ENCODE peak calls at places on chromosomes 5 and 9, in nine cellular contexts. One of them, this sample, is unnamed. For H3K36me3, the result is how much of the 10 kb centered on the place peaks cover.

GRCh38 chr5:137084016-137084415 is 415.1 kb downstream of the SPOCK1 start:
- DNase-seq in BE2C: no peak
- DNase-seq in ascending aorta: no peak
- DNase-seq in mucosa of descending colon: no peak
- DNase-seq in kidney: no peak
- DNase-seq in neuronal stem cell: no peak
- DNase-seq in Peyer's patch: no peak
- DNase-seq in NT2/D1: no peak
- DNase-seq in PC-3: no peak
- DNase-seq in this sample: no peak

GRCh38 chr9:114910541-114910940 is 19.9 kb downstream of the TNFSF8 start:
- DNase-seq in NT2/D1: no peak
- DNase-seq in BE2C: no peak
- DNase-seq in Peyer's patch: peak
- DNase-seq in kidney: no peak
- DNase-seq in neuronal stem cell: no peak
- DNase-seq in PC-3: no peak
- DNase-seq in ascending aorta: no peak
- DNase-seq in mucosa of descending colon: no peak
- DNase-seq in this sample: peak

GRCh38 chr5:15254607-15255006 is 245.4 kb upstream of the FBXL7 start:
- DNase-seq in kidney: no peak
- DNase-seq in mucosa of descending colon: no peak
- DNase-seq in BE2C: no peak
- DNase-seq in ascending aorta: no peak
- DNase-seq in PC-3: no peak
- DNase-seq in Peyer's patch: no peak
- DNase-seq in NT2/D1: no peak
- DNase-seq in neuronal stem cell: no peak
- DNase-seq in this sample: peak

GRCh38 chr9:87062706-87063105 is 115.4 kb upstream of the GAS1 start:
- DNase-seq in neuronal stem cell: no peak
- DNase-seq in BE2C: no peak
- DNase-seq in mucosa of descending colon: no peak
- DNase-seq in Peyer's patch: no peak
- DNase-seq in kidney: no peak
- DNase-seq in NT2/D1: no peak
- DNase-seq in PC-3: no peak
- DNase-seq in ascending aorta: no peak
- DNase-seq in this sample: peak

GRCh38 chr9:136331030-136331429 is 3.7 kb downstream of the GPSM1 start:
- DNase-seq in BE2C: no peak
- DNase-seq in kidney: peak
- DNase-seq in mucosa of descending colon: no peak
- DNase-seq in neuronal stem cell: no peak
- DNase-seq in Peyer's patch: no peak
- DNase-seq in ascending aorta: no peak
- DNase-seq in PC-3: no peak
- DNase-seq in NT2/D1: no peak
- DNase-seq in this sample: no peak

GRCh38 chr9:8733096-8733954 is 933.7 kb upstream of the DMAC1 start:
- DNase-seq in ascending aorta: no peak
- DNase-seq in Peyer's patch: no peak
- DNase-seq in neuronal stem cell: peak
- DNase-seq in NT2/D1: no peak
- DNase-seq in PC-3: no peak
- DNase-seq in mucosa of descending colon: no peak
- DNase-seq in kidney: peak
- DNase-seq in BE2C: peak
- DNase-seq in this sample: no peak

GRCh38 chr5:179246227-179246626 is 99.0 kb downstream of the ADAMTS2 start:
- DNase-seq in mucosa of descending colon: no peak
- DNase-seq in kidney: no peak
- DNase-seq in ascending aorta: no peak
- DNase-seq in Peyer's patch: no peak
- DNase-seq in neuronal stem cell: no peak
- DNase-seq in PC-3: no peak
- DNase-seq in NT2/D1: peak
- DNase-seq in BE2C: no peak
- DNase-seq in this sample: no peak

GRCh38 chr9:122222741-122223140 is 6.0 kb downstream of the LHX6 start:
- DNase-seq in ascending aorta: no peak
- DNase-seq in PC-3: no peak
- DNase-seq in neuronal stem cell: no peak
- DNase-seq in kidney: peak
- DNase-seq in mucosa of descending colon: no peak
- DNase-seq in NT2/D1: no peak
- DNase-seq in BE2C: no peak
- DNase-seq in Peyer's patch: no peak
- DNase-seq in this sample: no peak

GRCh38 chr9:18229992-18230676 is 243.8 kb upstream of the ADAMTSL1 start:
- DNase-seq in ascending aorta: no peak
- DNase-seq in Peyer's patch: no peak
- DNase-seq in BE2C: no peak
- DNase-seq in PC-3: no peak
- DNase-seq in NT2/D1: no peak
- DNase-seq in neuronal stem cell: no peak
- DNase-seq in mucosa of descending colon: no peak
- DNase-seq in kidney: no peak
- DNase-seq in this sample: no peak

GRCh38 chr5:158754018-158754514 is 345.6 kb downstream of the EBF1 start:
- DNase-seq in neuronal stem cell: no peak
- DNase-seq in BE2C: no peak
- DNase-seq in mucosa of descending colon: no peak
- DNase-seq in ascending aorta: no peak
- DNase-seq in kidney: no peak
- DNase-seq in NT2/D1: no peak
- DNase-seq in Peyer's patch: no peak
- DNase-seq in PC-3: peak
- DNase-seq in this sample: peak

GRCh38 chr9:106859957-106860715 is 2.8 kb upstream of the ZNF462 start:
- DNase-seq in Peyer's patch: no peak
- DNase-seq in neuronal stem cell: peak
- DNase-seq in mucosa of descending colon: peak
- DNase-seq in ascending aorta: peak
- DNase-seq in BE2C: peak
- DNase-seq in NT2/D1: no peak
- DNase-seq in kidney: peak
- DNase-seq in PC-3: peak
- DNase-seq in this sample: no peak

GRCh38 chr5:133145436-133146143 is 93.8 kb downstream of the HSPA4 start:
- DNase-seq in neuronal stem cell: no peak
- DNase-seq in PC-3: no peak
- DNase-seq in NT2/D1: no peak
- DNase-seq in Peyer's patch: no peak
- DNase-seq in ascending aorta: no peak
- DNase-seq in kidney: no peak
- DNase-seq in BE2C: no peak
- DNase-seq in mucosa of descending colon: no peak
- DNase-seq in this sample: peak

GRCh38 chr5:135207866-135208265 is 173.8 kb upstream of the PITX1 start:
- DNase-seq in mucosa of descending colon: no peak
- DNase-seq in NT2/D1: no peak
- DNase-seq in BE2C: no peak
- DNase-seq in neuronal stem cell: no peak
- DNase-seq in Peyer's patch: no peak
- DNase-seq in ascending aorta: no peak
- DNase-seq in kidney: peak
- DNase-seq in PC-3: no peak
- DNase-seq in this sample: no peak

GRCh38 chr5:91632871-91633270 is 249.8 kb upstream of the ARRDC3 start:
- DNase-seq in neuronal stem cell: peak
- DNase-seq in NT2/D1: no peak
- DNase-seq in Peyer's patch: no peak
- DNase-seq in kidney: no peak
- DNase-seq in PC-3: peak
- DNase-seq in BE2C: no peak
- DNase-seq in mucosa of descending colon: no peak
- DNase-seq in ascending aorta: no peak
- DNase-seq in this sample: no peak

GRCh38 chr5:159097461-159098284 is 2.0 kb downstream of the EBF1 start:
- DNase-seq in neuronal stem cell: peak
- DNase-seq in BE2C: peak
- DNase-seq in PC-3: no peak
- DNase-seq in mucosa of descending colon: peak
- DNase-seq in NT2/D1: no peak
- DNase-seq in kidney: peak
- DNase-seq in Peyer's patch: peak
- DNase-seq in ascending aorta: peak
- DNase-seq in this sample: peak

GRCh38 chr9:108724669-108725068 is 131.1 kb downstream of the ACTL7B start:
- DNase-seq in NT2/D1: no peak
- DNase-seq in neuronal stem cell: no peak
- DNase-seq in ascending aorta: no peak
- DNase-seq in Peyer's patch: no peak
- DNase-seq in BE2C: no peak
- DNase-seq in kidney: no peak
- DNase-seq in PC-3: no peak
- DNase-seq in mucosa of descending colon: no peak
- DNase-seq in this sample: peak

DNA sequence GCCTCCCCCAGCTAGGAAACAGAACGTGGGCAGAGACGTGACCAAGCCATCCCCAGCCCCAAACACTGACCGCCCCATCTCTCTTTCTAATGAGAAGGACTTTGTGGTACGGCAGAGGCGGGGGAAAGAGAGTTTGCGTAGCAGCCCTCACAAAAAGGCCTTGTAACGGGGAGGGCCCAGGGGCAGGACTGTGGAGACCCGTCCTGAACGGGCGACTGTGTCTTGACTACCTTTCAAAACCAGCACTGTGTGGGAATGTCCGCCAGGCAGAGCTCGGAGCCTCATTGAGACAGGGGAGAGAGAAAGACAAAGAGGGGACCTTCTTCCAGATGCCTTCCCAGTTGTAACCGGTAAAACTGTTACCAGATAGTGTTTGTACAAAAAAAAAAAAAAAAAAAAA is 29.7 kb downstream of the CD180 start:
- DNase-seq in NT2/D1: no peak
- DNase-seq in Peyer's patch: no peak
- DNase-seq in PC-3: no peak
- DNase-seq in mucosa of descending colon: no peak
- DNase-seq in kidney: no peak
- DNase-seq in neuronal stem cell: no peak
- DNase-seq in BE2C: no peak
- DNase-seq in ascending aorta: no peak
- DNase-seq in this sample: no peak
- H3K36me3 ChIP-seq in NT2/D1: under half
- H3K36me3 ChIP-seq in Peyer's patch: under half
- H3K36me3 ChIP-seq in PC-3: under half
- H3K36me3 ChIP-seq in mucosa of descending colon: under half
- H3K36me3 ChIP-seq in kidney: under half
- H3K36me3 ChIP-seq in neuronal stem cell: under half
- H3K36me3 ChIP-seq in BE2C: under half
- H3K36me3 ChIP-seq in ascending aorta: under half
- H3K36me3 ChIP-seq in this sample: under half

DNA sequence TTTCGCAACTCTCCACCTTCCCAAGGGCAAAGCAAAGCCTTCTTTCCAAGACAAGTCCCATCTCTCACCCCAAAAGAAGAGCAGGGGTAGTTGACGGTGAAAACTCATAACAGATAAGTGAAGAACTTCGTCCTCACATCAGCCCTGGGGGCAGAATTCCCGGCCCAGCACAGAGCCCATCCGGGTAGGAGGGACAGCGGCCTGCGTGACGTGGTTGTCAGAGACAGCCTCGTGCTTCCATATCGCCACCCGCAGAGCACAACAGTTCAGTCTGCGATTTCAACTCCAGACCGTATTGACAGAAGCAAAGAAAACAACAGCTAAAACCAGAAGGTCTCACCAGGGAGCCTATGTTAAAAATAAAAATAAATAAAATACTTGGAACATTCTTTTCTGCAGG is 273.2 kb downstream of the SYK start:
- DNase-seq in PC-3: no peak
- DNase-seq in ascending aorta: peak
- DNase-seq in neuronal stem cell: no peak
- DNase-seq in NT2/D1: no peak
- DNase-seq in BE2C: no peak
- DNase-seq in kidney: no peak
- DNase-seq in mucosa of descending colon: no peak
- DNase-seq in Peyer's patch: no peak
- DNase-seq in this sample: no peak
- H3K36me3 ChIP-seq in PC-3: under half
- H3K36me3 ChIP-seq in ascending aorta: under half
- H3K36me3 ChIP-seq in neuronal stem cell: under half
- H3K36me3 ChIP-seq in NT2/D1: under half
- H3K36me3 ChIP-seq in BE2C: under half
- H3K36me3 ChIP-seq in kidney: under half
- H3K36me3 ChIP-seq in mucosa of descending colon: under half
- H3K36me3 ChIP-seq in Peyer's patch: under half
- H3K36me3 ChIP-seq in this sample: under half

GRCh38 chr9:96398582-96399334 is 15.2 kb upstream of the SLC35D2 start:
- DNase-seq in BE2C: no peak
- DNase-seq in PC-3: no peak
- DNase-seq in NT2/D1: no peak
- DNase-seq in Peyer's patch: peak
- DNase-seq in neuronal stem cell: no peak
- DNase-seq in ascending aorta: no peak
- DNase-seq in kidney: no peak
- DNase-seq in mucosa of descending colon: no peak
- DNase-seq in this sample: no peak

GRCh38 chr9:96400132-96400910 is 16.8 kb upstream of the SLC35D2 start:
- DNase-seq in Peyer's patch: no peak
- DNase-seq in NT2/D1: no peak
- DNase-seq in PC-3: no peak
- DNase-seq in ascending aorta: no peak
- DNase-seq in mucosa of descending colon: no peak
- DNase-seq in kidney: no peak
- DNase-seq in neuronal stem cell: no peak
- DNase-seq in BE2C: no peak
- DNase-seq in this sample: no peak

GRCh38 chr9:96394832-96395496 is 11.5 kb upstream of the SLC35D2 start:
- DNase-seq in PC-3: no peak
- DNase-seq in mucosa of descending colon: no peak
- DNase-seq in kidney: no peak
- DNase-seq in Peyer's patch: no peak
- DNase-seq in BE2C: no peak
- DNase-seq in neuronal stem cell: no peak
- DNase-seq in ascending aorta: no peak
- DNase-seq in NT2/D1: no peak
- DNase-seq in this sample: no peak

GRCh38 chr9:96395964-96396363 is 12.5 kb upstream of the SLC35D2 start:
- DNase-seq in kidney: no peak
- DNase-seq in NT2/D1: no peak
- DNase-seq in BE2C: no peak
- DNase-seq in neuronal stem cell: no peak
- DNase-seq in Peyer's patch: no peak
- DNase-seq in ascending aorta: no peak
- DNase-seq in mucosa of descending colon: no peak
- DNase-seq in PC-3: no peak
- DNase-seq in this sample: no peak

GRCh38 chr9:96399335-96399633 is 15.8 kb upstream of the SLC35D2 start:
- DNase-seq in ascending aorta: no peak
- DNase-seq in PC-3: no peak
- DNase-seq in NT2/D1: no peak
- DNase-seq in Peyer's patch: no peak
- DNase-seq in mucosa of descending colon: no peak
- DNase-seq in kidney: no peak
- DNase-seq in BE2C: no peak
- DNase-seq in neuronal stem cell: no peak
- DNase-seq in this sample: no peak
- H3K36me3 ChIP-seq in ascending aorta: under half
- H3K36me3 ChIP-seq in PC-3: under half
- H3K36me3 ChIP-seq in NT2/D1: under half
- H3K36me3 ChIP-seq in Peyer's patch: under half
- H3K36me3 ChIP-seq in mucosa of descending colon: under half
- H3K36me3 ChIP-seq in kidney: under half
- H3K36me3 ChIP-seq in BE2C: under half
- H3K36me3 ChIP-seq in neuronal stem cell: under half
- H3K36me3 ChIP-seq in this sample: under half

GRCh38 chr9:25556535-25556934 is 121.7 kb downstream of the TUSC1 start:
- DNase-seq in neuronal stem cell: no peak
- DNase-seq in PC-3: no peak
- DNase-seq in Peyer's patch: no peak
- DNase-seq in kidney: no peak
- DNase-seq in mucosa of descending colon: no peak
- DNase-seq in BE2C: no peak
- DNase-seq in NT2/D1: no peak
- DNase-seq in ascending aorta: no peak
- DNase-seq in this sample: no peak
- H3K36me3 ChIP-seq in neuronal stem cell: under half
- H3K36me3 ChIP-seq in PC-3: under half
- H3K36me3 ChIP-seq in Peyer's patch: under half
- H3K36me3 ChIP-seq in kidney: under half
- H3K36me3 ChIP-seq in mucosa of descending colon: under half
- H3K36me3 ChIP-seq in BE2C: under half
- H3K36me3 ChIP-seq in NT2/D1: under half
- H3K36me3 ChIP-seq in ascending aorta: under half
- H3K36me3 ChIP-seq in this sample: under half

This sample was measured in GM23248.